ENCODE peak calls at places on chromosomes 2 and 18, in ten cellular contexts. M is GM12878, Q is omental fat pad, N is NCI-H187, W is uterus, O is germinal center, V is hippocampal formation, C is Calu3, Y is NCI-H2171, B is gastrocnemius medialis. E is an unnamed sample.

GRCh38 chr2:239781461-239781860 is 243.7 kb downstream of the NDUFA10 start:
- DNase-seq in N (no peak), Q (no peak), C (no peak), M (no peak), B (no peak), W (no peak), Y (no peak), O (no peak), V (no peak), E (no peak)

GRCh38 chr2:240929364-240930095 is 23.4 kb downstream of the CROCC2 start:
- DNase-seq in B (no peak), V (no peak), Y (no peak), C (no peak), Q (peak), W (no peak), M (no peak), N (no peak), O (no peak), E (no peak)

GRCh38 chr2:26412091-26412673 is 10.5 kb downstream of the DRC1 start:
- DNase-seq in B (no peak), O (no peak), N (no peak), M (peak), Q (no peak), W (no peak), V (no peak), C (peak), Y (no peak), E (no peak)

GRCh38 chr2:96816836-96817702 is 1.0 kb downstream of the CNNM3 start:
- DNase-seq in C (peak), W (no peak), M (no peak), Y (no peak), O (no peak), N (no peak), V (no peak), Q (no peak), B (no peak), E (no peak)

GRCh38 chr2:240922982-240923537 is 16.9 kb downstream of the CROCC2 start:
- DNase-seq in Y (no peak), W (peak), C (peak), B (peak), M (no peak), Q (peak), O (no peak), N (no peak), V (no peak), E (no peak)

GRCh38 chr18:297936-298335 is 30.1 kb upstream of the THOC1 start:
- DNase-seq in O (no peak), C (no peak), Q (no peak), M (no peak), W (no peak), V (no peak), N (no peak), B (no peak), Y (no peak), E (no peak)

GRCh38 chr2:170711774-170712652 is 3.1 kb upstream of the SP5 start:
- DNase-seq in C (peak), M (no peak), Y (no peak), V (no peak), Q (no peak), W (no peak), N (no peak), B (no peak), O (no peak), E (peak)

GRCh38 chr2:15554525-15555218 is 6.5 kb downstream of the NBAS start:
- DNase-seq in M (no peak), Q (no peak), V (no peak), O (no peak), B (no peak), N (no peak), W (no peak), C (no peak), Y (no peak), E (no peak)

E was measured in DMS153.